ENCODE peak calls at places on chromosomes 7 and 10, in nine cellular contexts. R, N, G, V, X, L, W, U and C are unnamed samples.

GRCh38 chr7:43164757-43165156 is 52.3 kb downstream of the HECW1 start:
- DNase-seq in N (no peak), W (no peak), R (no peak), U (peak; percentile 97), V (no peak), X (no peak), L (no peak), G (no peak), C (peak; percentile 84)

GRCh38 chr7:128453836-128454804 is 1.6 kb upstream of the HILPDA start:
- DNase-seq in L (peak; percentile 87), N (peak; percentile 54), W (peak; percentile 88), U (peak; percentile 87), X (no peak), V (no peak), G (peak; percentile 78), R (peak; percentile 64), C (peak; percentile 98)

GRCh38 chr7:34342403-34342802 is 315.6 kb upstream of the NPSR1 start:
- DNase-seq in G (no peak), N (no peak), R (no peak), U (no peak), W (no peak), L (no peak), V (no peak), X (no peak), C (no peak)

GRCh38 chr7:6198687-6199595 is 73.5 kb downstream of the CYTH3 start:
- DNase-seq in R (no peak), V (no peak), L (no peak), W (no peak), U (no peak), N (no peak), X (no peak), G (no peak), C (no peak)

GRCh38 chr10:24444337-24444736 is 235.4 kb downstream of the KIAA1217 start:
- DNase-seq in W (no peak), N (no peak), R (no peak), U (peak; percentile 85), V (no peak), X (no peak), G (no peak), L (no peak), C (peak; percentile 74)

GRCh38 chr10:74434577-74434976 is 283.6 kb downstream of the ADK start:
- DNase-seq in X (no peak), W (no peak), U (no peak), R (no peak), V (no peak), G (no peak), L (no peak), N (no peak), C (no peak)

GRCh38 chr10:131245475-131246059 is 66.0 kb downstream of the TCERG1L start:
- DNase-seq in N (no peak), V (no peak), L (no peak), R (no peak), X (no peak), G (no peak), W (no peak), U (no peak), C (no peak)

GRCh38 chr10:63206997-63207952 is 74.1 kb downstream of the NRBF2 start:
- DNase-seq in G (no peak), L (no peak), W (no peak), R (no peak), V (no peak), U (peak; percentile 89), N (no peak), X (no peak), C (peak; percentile 84)

GRCh38 chr7:43870316-43870715 is 999 bp upstream of the MRPS24 start:
- DNase-seq in U (no peak), V (no peak), W (no peak), X (no peak), G (no peak), L (no peak), R (no peak), N (no peak), C (peak; percentile 23)

GRCh38 chr10:112376578-112376855 is 2.6 kb downstream of the ACSL5 start:
- DNase-seq in X (no peak), R (no peak), W (no peak), V (no peak), U (no peak), N (no peak), L (no peak), G (no peak), C (no peak)

GRCh38 chr10:86592413-86592812 is 61.9 kb upstream of the OPN4 start:
- DNase-seq in W (peak; percentile 55), X (peak; percentile 38), V (no peak), R (no peak), U (no peak), G (peak; percentile 35), L (no peak), N (no peak), C (no peak)

GRCh38 chr10:6702030-6702429 is 122.0 kb upstream of the PRKCQ start:
- DNase-seq in U (no peak), G (no peak), R (no peak), L (no peak), W (no peak), N (no peak), X (no peak), V (no peak), C (no peak)

GRCh38 chr10:6700066-6700465 is 120.0 kb upstream of the PRKCQ start:
- DNase-seq in G (no peak), V (no peak), U (peak; percentile 62), R (no peak), N (no peak), L (no peak), W (no peak), X (no peak), C (no peak)

GRCh38 chr10:6699336-6699735 is 119.3 kb upstream of the PRKCQ start:
- DNase-seq in V (no peak), L (no peak), U (peak; percentile 66), N (no peak), X (no peak), G (no peak), R (no peak), W (no peak), C (peak; percentile 62)

GRCh38 chr10:6704891-6705290 is 124.8 kb upstream of the PRKCQ start:
- DNase-seq in W (no peak), V (no peak), L (no peak), R (no peak), X (no peak), G (no peak), U (peak; percentile 28), N (no peak), C (no peak)

DNA sequence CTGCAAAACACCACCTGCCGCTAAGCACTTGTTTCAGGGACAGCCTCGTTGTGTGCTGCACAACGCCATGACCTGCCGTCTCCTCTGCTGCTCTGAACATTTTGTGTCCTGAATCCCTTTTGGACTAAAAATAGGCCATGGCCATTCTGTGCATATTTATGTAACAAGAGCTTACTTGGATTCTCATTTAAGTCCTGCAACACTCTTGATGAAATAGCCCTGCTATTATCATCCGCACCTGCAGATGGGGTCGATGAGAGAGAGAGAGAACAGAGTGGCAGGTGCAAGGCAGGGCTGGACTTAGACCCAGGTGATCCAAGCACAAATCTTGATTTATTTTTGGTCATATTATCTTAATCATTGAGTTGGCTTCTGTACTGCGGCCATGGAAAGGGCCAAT is 121.2 kb upstream of the PRKCQ start:
- DNase-seq in U (no peak), L (no peak), X (peak; percentile 52), V (no peak), G (peak; percentile 45), N (peak; percentile 19), W (no peak), R (no peak), C (no peak)
- TF ChIP-seq CTCF in U (no peak), L (peak; percentile 40), X (no peak), V (no peak), G (no peak), N (peak; percentile 20), W (no peak), R (no peak), C (peak; percentile 13)

DNA sequence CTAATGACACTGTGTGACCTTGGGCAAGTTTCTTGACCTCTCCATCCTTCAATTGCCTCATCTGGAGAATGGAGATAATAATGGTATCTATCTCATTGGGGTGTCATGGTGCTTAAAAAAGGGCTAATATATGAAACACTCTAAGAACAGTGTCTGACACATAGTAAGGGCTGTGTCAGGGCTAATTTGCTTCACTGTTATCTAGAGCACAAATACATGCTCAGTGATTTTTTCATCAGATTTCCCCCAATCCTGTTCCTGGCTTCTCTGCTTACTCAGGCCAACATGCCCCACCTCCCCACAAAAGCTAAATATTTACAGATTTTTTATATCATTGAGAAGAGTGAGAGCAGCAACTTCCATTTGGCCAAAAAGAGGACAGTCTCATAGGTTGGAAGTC is 20.6 kb downstream of the WIPF3 start:
- DNase-seq in V (no peak), R (no peak), W (no peak), G (no peak), N (no peak), U (no peak), L (no peak), X (no peak), C (no peak)
- TF ChIP-seq CTCF in V (no peak), R (no peak), W (no peak), G (no peak), N (no peak), U (no peak), L (no peak), X (no peak), C (no peak)

DNA sequence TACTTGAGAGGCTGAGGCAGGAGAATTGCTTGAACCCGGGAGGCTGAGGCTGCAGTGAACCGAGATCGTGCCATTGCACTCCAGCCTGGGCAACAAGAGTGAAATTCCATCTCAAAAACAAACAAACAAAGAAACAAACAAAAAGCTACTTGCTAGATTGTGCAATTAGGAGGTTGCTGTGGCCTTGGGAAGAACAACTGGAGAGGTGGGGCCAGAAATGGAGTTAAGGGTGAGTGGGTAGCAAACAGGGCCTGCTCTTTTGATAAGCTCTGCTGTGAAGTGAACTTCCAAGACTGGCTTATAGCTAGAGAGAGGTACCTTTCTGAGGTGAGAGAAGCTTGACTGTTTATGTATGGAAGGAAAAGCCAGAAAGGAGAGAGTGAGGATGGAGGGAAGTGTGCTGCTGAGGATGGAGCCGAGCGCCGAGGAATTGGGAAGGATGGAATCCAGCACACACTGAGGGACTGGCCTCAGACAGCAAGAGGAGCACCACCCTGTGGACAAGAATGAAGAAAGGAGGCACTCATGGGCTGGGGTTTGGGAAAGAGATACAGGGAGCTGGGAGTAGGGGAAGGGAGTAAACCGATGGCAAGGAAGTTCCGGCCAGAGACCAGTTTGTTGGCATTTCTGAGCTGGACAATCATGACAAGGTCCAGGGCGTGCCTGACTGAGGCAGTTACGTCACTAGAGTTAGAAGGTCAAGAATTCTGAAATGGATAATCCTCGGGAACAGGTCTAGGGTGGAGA is 7.0 kb upstream of the RPEL1 start:
- DNase-seq in W (peak; percentile 75), V (no peak), R (no peak), N (no peak), L (no peak), G (peak; percentile 52), X (peak; percentile 80), U (peak; percentile 70), C (peak; percentile 77)
- TF ChIP-seq CTCF in W (no peak), V (no peak), R (no peak), N (no peak), L (peak; percentile 16), G (no peak), X (peak; percentile 41), U (peak; percentile 65), C (peak; percentile 68)

DNA sequence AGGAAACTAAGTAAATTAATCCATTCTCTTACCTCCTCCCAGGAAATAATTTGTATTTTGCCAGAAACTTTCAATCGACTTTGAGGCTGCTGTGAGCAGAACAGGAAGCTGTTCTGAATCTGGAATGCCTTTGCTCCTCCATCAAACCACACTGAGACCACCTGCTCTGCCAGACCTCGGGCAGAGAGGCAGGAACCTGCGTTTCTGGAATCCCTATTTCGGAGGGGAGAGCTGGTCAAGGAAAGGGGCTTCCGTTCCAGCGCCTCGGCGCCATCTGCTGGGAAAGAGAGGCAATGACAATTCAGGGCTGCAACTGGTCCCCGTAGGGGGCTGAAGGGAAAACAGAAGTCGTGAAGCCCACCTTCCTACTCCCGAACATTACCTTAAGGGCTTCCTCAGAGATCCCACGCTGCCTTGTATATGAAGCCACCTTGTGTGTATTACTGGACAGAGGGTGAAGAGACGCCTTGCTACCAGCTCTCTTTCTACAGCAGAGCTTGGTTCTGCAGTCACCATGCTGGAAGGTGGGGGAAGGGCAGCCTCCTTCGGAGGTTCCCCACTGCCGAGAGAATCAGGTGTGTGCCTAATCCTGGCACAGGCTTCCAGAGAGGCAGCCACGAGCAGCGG is 31.2 kb downstream of the ZNF467 start:
- DNase-seq in U (peak; percentile 84), G (peak; percentile 88), X (peak; percentile 79), W (peak; percentile 74), R (peak; percentile 85), V (peak; percentile 25), L (peak; percentile 65), N (peak; percentile 81), C (peak; percentile 55)
- TF ChIP-seq CTCF in U (peak; percentile 91), G (peak; percentile 75), X (peak; percentile 82), W (peak; percentile 91), R (peak; percentile 73), V (peak; percentile 90), L (peak; percentile 94), N (peak; percentile 75), C (peak; percentile 96)